ENCODE peak calls at places on chromosomes 5 and 9, in eight cellular contexts. H, V, S, P, D, U, C and L are unnamed samples. For H3K36me3, the result is how much of the 10 kb centered on the place peaks cover.

GRCh38 chr5:81657386-81657785 is 93.5 kb downstream of the SSBP2 start:
- DNase-seq in H (no peak), V (no peak), S (no peak), P (no peak), D (no peak), U (no peak), C (no peak), L (no peak)

GRCh38 chr5:3606121-3606831 is 10.6 kb downstream of the IRX1 start:
- DNase-seq in H (no peak), V (no peak), S (no peak), P (no peak), D (no peak), U (no peak), C (no peak), L (no peak)

GRCh38 chr5:142097681-142098080 is 10.9 kb upstream of the NDFIP1 start:
- DNase-seq in H (no peak), V (no peak), S (no peak), P (no peak), D (no peak), U (no peak), C (no peak), L (no peak)

GRCh38 chr5:83471405-83472212 is at the start of gene VCAN:
- DNase-seq in H (peak), V (peak), S (peak), P (no peak), D (no peak), U (peak), C (peak), L (peak)

GRCh38 chr5:158170060-158170459 is 311.1 kb upstream of the CLINT1 start:
- DNase-seq in H (no peak), V (no peak), S (no peak), P (no peak), D (no peak), U (no peak), C (no peak), L (no peak)

GRCh38 chr9:137982132-137982666 is 104.6 kb downstream of the CACNA1B start:
- DNase-seq in H (no peak), V (peak), S (no peak), P (no peak), D (no peak), U (no peak), C (no peak), L (no peak)

GRCh38 chr9:36763778-36764177 is 191.1 kb downstream of the MELK start:
- DNase-seq in H (no peak), V (no peak), S (no peak), P (no peak), D (no peak), U (no peak), C (no peak), L (no peak)

GRCh38 chr5:218457-219289 is 553 bp downstream of the SDHA start:
- DNase-seq in H (peak), V (no peak), S (peak), P (peak), D (peak), U (peak), C (peak), L (no peak)

GRCh38 chr9:10059044-10059443 is 553.8 kb downstream of the PTPRD start:
- DNase-seq in H (peak), V (no peak), S (no peak), P (no peak), D (no peak), U (no peak), C (no peak), L (no peak)

GRCh38 chr5:78779771-78780616 is 131.4 kb upstream of the LHFPL2 start:
- DNase-seq in H (peak), V (no peak), S (no peak), P (no peak), D (no peak), U (no peak), C (no peak), L (no peak)

GRCh38 chr9:127077658-127077975 is 44.8 kb downstream of the ANGPTL2 start:
- DNase-seq in H (no peak), V (no peak), S (no peak), P (no peak), D (no peak), U (no peak), C (no peak), L (no peak)

GRCh38 chr9:127079741-127080140 is 42.7 kb downstream of the ANGPTL2 start:
- DNase-seq in H (no peak), V (no peak), S (no peak), P (no peak), D (no peak), U (no peak), C (no peak), L (no peak)

GRCh38 chr9:127076860-127077657 is 45.4 kb downstream of the ANGPTL2 start:
- DNase-seq in H (peak), V (no peak), S (no peak), P (no peak), D (no peak), U (no peak), C (no peak), L (no peak)

GRCh38 chr9:127078988-127079387 is 43.4 kb downstream of the ANGPTL2 start:
- DNase-seq in H (no peak), V (no peak), S (no peak), P (no peak), D (no peak), U (no peak), C (no peak), L (no peak)

DNA sequence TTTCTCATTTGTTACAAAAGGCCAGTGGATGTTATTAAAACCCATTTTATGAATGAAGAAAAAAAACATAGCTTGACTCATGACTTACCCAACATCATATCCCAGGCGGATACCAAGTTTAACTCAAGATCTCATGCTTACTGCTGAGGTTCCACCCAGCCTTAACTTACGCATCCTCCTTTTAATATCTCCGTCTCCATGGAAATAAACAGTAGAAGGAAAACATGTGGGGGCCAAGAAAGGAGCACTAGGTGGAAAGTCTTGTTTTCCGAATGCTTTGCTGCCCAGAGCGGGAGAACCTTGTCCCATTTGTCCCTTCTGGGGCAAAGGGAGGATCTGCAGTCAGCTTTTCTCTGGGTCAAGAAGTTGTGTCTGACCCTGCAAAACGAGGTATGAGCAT is 44.1 kb downstream of the ANGPTL2 start:
- DNase-seq in H (no peak), V (no peak), S (no peak), P (no peak), D (no peak), U (no peak), C (no peak), L (no peak)
- TF ChIP-seq CTCF in H (no peak), V (no peak), S (no peak), P (no peak), D (no peak), U (no peak), C (no peak), L (no peak)

DNA sequence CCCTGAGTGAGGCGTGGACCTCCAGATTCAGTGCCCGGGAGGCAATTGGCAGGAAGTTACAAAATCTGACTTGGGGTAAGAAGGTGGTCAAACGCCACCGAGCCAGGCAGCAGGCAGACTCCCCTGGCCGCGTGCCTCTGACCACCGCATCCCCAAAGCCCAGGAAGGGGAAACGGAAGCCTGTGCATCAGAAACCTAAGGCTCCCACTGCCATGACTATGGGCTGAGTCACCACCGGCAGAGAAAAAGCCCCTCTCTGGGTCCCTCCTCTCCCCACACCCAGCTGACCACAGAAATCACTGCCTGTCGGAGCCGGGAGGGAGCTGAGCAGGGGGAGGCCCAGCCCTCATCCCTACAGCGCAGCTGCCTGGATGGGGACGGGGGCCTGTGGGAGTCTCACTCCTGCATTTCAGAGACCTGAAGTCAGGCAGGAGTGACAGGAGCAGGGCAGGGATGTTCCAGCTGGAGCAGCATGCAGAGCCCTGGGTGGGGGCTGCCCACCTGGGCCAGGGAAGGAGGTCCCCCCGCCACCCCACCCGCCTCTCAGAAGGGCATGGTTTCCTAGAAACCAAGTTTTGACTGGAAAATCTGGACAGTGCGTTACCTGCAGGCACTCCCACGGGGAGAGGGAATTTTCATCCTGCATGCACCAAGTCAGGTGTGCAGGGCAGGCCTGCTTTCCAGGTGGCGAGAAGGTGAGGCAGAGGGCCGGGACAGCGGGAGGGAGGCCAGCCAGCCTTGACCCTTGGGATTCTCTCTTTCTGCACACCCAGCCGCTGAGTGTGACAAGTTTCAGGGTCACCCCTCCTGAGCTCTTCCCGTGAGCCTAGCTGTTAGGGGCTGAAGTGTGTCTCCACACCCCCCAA is 68.2 kb downstream of the LRSAM1 start:
- DNase-seq in H (peak), V (no peak), S (no peak), P (peak), D (no peak), U (no peak), C (no peak), L (peak)
- H3K36me3 ChIP-seq in H (half or more), V (half or more), S (under half), P (under half), D (under half), U (under half), C (half or more), L (under half)

GRCh38 chr9:38421498-38422211 is 2.6 kb downstream of the IGFBPL1 start:
- DNase-seq in H (no peak), V (no peak), S (no peak), P (no peak), D (no peak), U (no peak), C (no peak), L (no peak)

GRCh38 chr9:38422555-38423245 is 1.6 kb downstream of the IGFBPL1 start:
- DNase-seq in H (no peak), V (no peak), S (no peak), P (no peak), D (no peak), U (no peak), C (no peak), L (no peak)

GRCh38 chr9:38423273-38423938 is 848 bp downstream of the IGFBPL1 start:
- DNase-seq in H (no peak), V (no peak), S (no peak), P (no peak), D (no peak), U (no peak), C (no peak), L (no peak)

GRCh38 chr9:38424918-38425317 is 664 bp upstream of the IGFBPL1 start:
- DNase-seq in H (no peak), V (no peak), S (no peak), P (no peak), D (no peak), U (no peak), C (no peak), L (no peak)

DNA sequence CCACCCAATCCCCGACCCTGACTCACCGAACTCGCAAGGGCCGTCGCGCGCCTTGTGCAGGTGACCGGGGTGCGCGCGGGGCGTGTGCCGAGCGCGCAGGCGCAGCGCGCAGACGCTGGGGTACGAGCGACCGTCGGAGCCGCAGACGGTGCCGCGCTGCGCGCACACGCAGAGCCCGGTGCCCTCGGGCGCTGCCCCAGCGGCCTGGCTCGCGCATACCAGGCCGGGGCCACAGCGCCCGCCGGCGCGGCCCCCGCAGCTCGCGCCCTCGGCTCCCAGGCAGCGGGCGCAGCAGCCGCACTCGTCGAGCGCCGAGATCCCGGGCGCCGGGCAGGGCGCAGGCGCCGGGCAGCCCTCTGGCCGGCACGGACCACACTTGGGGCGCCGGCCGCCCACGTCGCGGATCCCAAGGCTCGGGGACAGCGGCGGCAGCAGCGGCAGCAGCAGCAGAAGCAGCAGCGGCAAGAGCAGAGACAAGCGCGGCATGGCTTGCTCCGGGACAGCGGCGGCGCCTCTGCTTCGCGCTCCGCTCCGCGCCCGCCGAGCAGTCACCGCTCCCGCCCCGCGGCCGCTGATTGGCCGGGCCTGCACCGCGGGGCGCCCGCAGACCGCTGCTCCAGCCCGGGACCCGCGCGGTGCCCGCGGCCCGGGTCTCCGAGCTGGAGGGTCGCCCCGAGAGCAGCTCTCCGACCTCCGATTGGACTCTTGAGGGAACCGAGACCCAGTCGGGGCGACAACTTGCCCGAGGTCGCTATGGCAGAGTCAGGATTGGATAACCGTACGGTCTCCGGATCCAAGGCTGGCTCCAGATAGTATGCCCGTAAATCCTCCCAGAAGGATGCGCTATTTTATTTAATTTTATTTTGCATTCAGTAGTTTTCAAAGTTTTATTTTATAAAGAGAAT is at the start of gene IGFBPL1:
- DNase-seq in H (no peak), V (no peak), S (peak), P (no peak), D (no peak), U (peak), C (no peak), L (no peak)
- H3K27ac ChIP-seq in H (no peak), V (no peak), S (no peak), P (no peak), D (no peak), U (no peak), C (no peak), L (peak)

DNA sequence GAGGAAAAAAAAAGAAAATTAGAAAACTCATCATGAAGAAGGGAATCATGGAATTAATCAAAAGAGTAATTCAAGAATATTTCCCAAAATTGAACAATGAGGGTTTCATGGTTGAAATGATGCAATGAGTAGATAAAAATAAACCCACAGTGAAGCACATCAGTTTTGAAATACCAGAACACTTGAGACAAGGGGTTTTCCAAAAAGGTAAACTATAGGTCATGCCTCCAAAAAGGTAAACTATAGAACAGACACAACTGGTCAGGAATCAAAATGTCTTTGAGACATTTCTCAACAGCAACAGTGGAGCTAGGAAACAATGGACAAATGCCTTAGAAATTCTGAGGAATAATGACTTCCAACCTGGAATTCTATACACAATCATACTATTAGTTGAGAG is 60.2 kb upstream of the PCSK5 start:
- DNase-seq in H (no peak), V (no peak), S (no peak), P (no peak), D (no peak), U (no peak), C (no peak), L (no peak)
- TF ChIP-seq CTCF in H (no peak), V (no peak), S (no peak), P (no peak), D (no peak), U (no peak), C (no peak), L (no peak)

GRCh38 chr9:133368249-133368881 is 7.5 kb downstream of the SURF4 start:
- DNase-seq in H (no peak), V (no peak), S (peak), P (no peak), D (no peak), U (no peak), C (no peak), L (no peak)

GRCh38 chr9:133367778-133368177 is 8.1 kb downstream of the SURF4 start:
- DNase-seq in H (no peak), V (no peak), S (no peak), P (no peak), D (no peak), U (no peak), C (no peak), L (no peak)

GRCh38 chr9:133369419-133369818 is 6.4 kb downstream of the SURF4 start:
- DNase-seq in H (no peak), V (no peak), S (no peak), P (no peak), D (no peak), U (no peak), C (no peak), L (no peak)

GRCh38 chr9:133367221-133367620 is 8.6 kb downstream of the SURF4 start:
- DNase-seq in H (no peak), V (no peak), S (peak), P (no peak), D (no peak), U (no peak), C (peak), L (no peak)

GRCh38 chr9:133366435-133366834 is 9.4 kb downstream of the SURF4 start:
- DNase-seq in H (no peak), V (no peak), S (no peak), P (no peak), D (no peak), U (no peak), C (peak), L (no peak)
- H3K36me3 ChIP-seq in H (half or more), V (half or more), S (under half), P (half or more), D (half or more), U (under half), C (half or more), L (under half)